ENCODE peak calls at places on chromosome 2, in five cellular contexts. S is mucosa of gallbladder; E is hepatocyte; F is activated CD4-positive, alpha-beta T cell treated with anti-CD3 and anti-CD28 coated beads for 1 hour; Q is fibroblast of mammary gland. W is an unnamed sample.

GRCh38 chr2:127599211-127599610 is 46.7 kb upstream of the GPR17 start:
- DNase-seq in S (no peak), E (no peak), F (no peak), Q (no peak), W (no peak)

GRCh38 chr2:238963970-238964331 is 116.1 kb downstream of the TWIST2 start:
- DNase-seq in S (peak), E (no peak), F (no peak), Q (no peak), W (no peak)

GRCh38 chr2:176752295-176752694 is 460.3 kb upstream of the HNRNPA3 start:
- DNase-seq in S (no peak), E (no peak), F (no peak), Q (no peak), W (no peak)

GRCh38 chr2:229974271-229974670 is 52.0 kb downstream of the FBXO36 start:
- DNase-seq in S (no peak), E (no peak), F (no peak), Q (peak), W (peak)

GRCh38 chr2:231218356-231218755 is 19.9 kb downstream of the ARMC9 start:
- DNase-seq in S (no peak), E (no peak), F (no peak), Q (no peak), W (no peak)

GRCh38 chr2:148994341-148994740 is 44.2 kb upstream of the LYPD6B start:
- DNase-seq in S (peak), E (peak), F (no peak), Q (no peak), W (no peak)

GRCh38 chr2:206084870-206085741 is 868 bp downstream of the INO80D start:
- DNase-seq in S (peak), E (peak), F (peak), Q (no peak), W (peak)

GRCh38 chr2:233857511-233858118 is 3.3 kb upstream of the HJURP start:
- DNase-seq in S (no peak), E (peak), F (peak), Q (peak), W (peak)

GRCh38 chr2:129793326-129793955 is 186.0 kb upstream of the RAB6C start:
- DNase-seq in S (no peak), E (no peak), F (no peak), Q (no peak), W (no peak)

GRCh38 chr2:109507217-109507616 is 106.5 kb downstream of the SEPTIN10 start:
- DNase-seq in S (peak), E (no peak), F (no peak), Q (no peak), W (no peak)

W was measured in NCI-H226.